ENCODE peak calls at places on chromosomes 4 and X, in five cellular contexts. One of them, this sample, is unnamed.

GRCh38 chrX:144819406-144819805 is 427.9 kb upstream of the SPANXN1 start:
- DNase-seq in uterus: no peak
- DNase-seq in aorta: no peak
- DNase-seq in H9: no peak
- DNase-seq in cardiac muscle cell: no peak
- DNase-seq in this sample: no peak

GRCh38 chr4:180434131-180434895 is 1808.9 kb upstream of the TENM3 start:
- DNase-seq in uterus: no peak
- DNase-seq in aorta: no peak
- DNase-seq in H9: no peak
- DNase-seq in cardiac muscle cell: no peak
- DNase-seq in this sample: no peak

GRCh38 chr4:5435823-5436222 is 272.5 kb downstream of the EVC2 start:
- DNase-seq in uterus: no peak
- DNase-seq in aorta: no peak
- DNase-seq in H9: no peak
- DNase-seq in cardiac muscle cell: no peak
- DNase-seq in this sample: no peak

GRCh38 chrX:66043584-66043983 is 3.7 kb upstream of the VSIG4 start:
- DNase-seq in uterus: no peak
- DNase-seq in aorta: no peak
- DNase-seq in H9: no peak
- DNase-seq in cardiac muscle cell: no peak
- DNase-seq in this sample: no peak

GRCh38 chrX:41240504-41240903 is 93.5 kb upstream of the DDX3X start:
- DNase-seq in uterus: no peak
- DNase-seq in aorta: no peak
- DNase-seq in H9: no peak
- DNase-seq in cardiac muscle cell: no peak
- DNase-seq in this sample: no peak

GRCh38 chrX:54178100-54178940 is 4.7 kb downstream of the FAM120C start:
- DNase-seq in uterus: no peak
- DNase-seq in aorta: no peak
- DNase-seq in H9: no peak
- DNase-seq in cardiac muscle cell: no peak
- DNase-seq in this sample: no peak

GRCh38 chr4:73485596-73485995 is 4.1 kb downstream of the AFM start:
- DNase-seq in uterus: no peak
- DNase-seq in aorta: no peak
- DNase-seq in H9: no peak
- DNase-seq in cardiac muscle cell: no peak
- DNase-seq in this sample: no peak

GRCh38 chrX:72308566-72309296 is 3.0 kb upstream of the CITED1 start:
- DNase-seq in uterus: peak; percentile 73
- DNase-seq in aorta: peak; percentile 69
- DNase-seq in H9: peak; percentile 82
- DNase-seq in cardiac muscle cell: peak; percentile 71
- DNase-seq in this sample: peak; percentile 40

GRCh38 chrX:111460612-111461011 is 48.6 kb upstream of the DCX start:
- DNase-seq in uterus: no peak
- DNase-seq in aorta: no peak
- DNase-seq in H9: no peak
- DNase-seq in cardiac muscle cell: no peak
- DNase-seq in this sample: no peak

GRCh38 chr4:150501983-150502382 is 80.0 kb upstream of the MAB21L2 start:
- DNase-seq in uterus: no peak
- DNase-seq in aorta: no peak
- DNase-seq in H9: no peak
- DNase-seq in cardiac muscle cell: no peak
- DNase-seq in this sample: no peak

DNA sequence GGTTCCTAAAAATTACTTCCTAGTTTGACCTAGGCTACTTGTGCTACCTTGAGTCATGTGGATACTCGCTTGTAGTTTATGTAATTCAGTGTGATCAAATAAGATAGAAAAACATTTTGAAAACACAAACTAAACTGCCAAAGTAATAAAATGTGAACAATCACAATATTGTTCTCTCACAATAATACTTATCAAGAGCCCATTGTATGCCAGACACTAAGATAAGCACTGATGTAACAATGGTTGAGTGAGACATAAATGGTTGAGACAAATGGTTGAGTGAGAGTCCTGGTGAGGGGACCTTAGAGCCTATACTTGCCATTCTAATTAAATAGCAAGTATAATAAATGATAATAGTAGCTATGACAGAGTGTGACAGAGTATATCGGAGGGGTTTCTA is 41.7 kb downstream of the RFC1 start:
- DNase-seq in uterus: no peak
- DNase-seq in aorta: no peak
- DNase-seq in H9: no peak
- DNase-seq in cardiac muscle cell: no peak
- DNase-seq in this sample: no peak
- H3K4me1 ChIP-seq in uterus: no peaks in the 10 kb centered on the region
- H3K4me1 ChIP-seq in aorta: no peaks in the 10 kb centered on the region
- H3K4me1 ChIP-seq in H9: no peaks in the 10 kb centered on the region
- H3K4me1 ChIP-seq in cardiac muscle cell: no peaks in the 10 kb centered on the region
- H3K4me1 ChIP-seq in this sample: no peaks in the 10 kb centered on the region

DNA sequence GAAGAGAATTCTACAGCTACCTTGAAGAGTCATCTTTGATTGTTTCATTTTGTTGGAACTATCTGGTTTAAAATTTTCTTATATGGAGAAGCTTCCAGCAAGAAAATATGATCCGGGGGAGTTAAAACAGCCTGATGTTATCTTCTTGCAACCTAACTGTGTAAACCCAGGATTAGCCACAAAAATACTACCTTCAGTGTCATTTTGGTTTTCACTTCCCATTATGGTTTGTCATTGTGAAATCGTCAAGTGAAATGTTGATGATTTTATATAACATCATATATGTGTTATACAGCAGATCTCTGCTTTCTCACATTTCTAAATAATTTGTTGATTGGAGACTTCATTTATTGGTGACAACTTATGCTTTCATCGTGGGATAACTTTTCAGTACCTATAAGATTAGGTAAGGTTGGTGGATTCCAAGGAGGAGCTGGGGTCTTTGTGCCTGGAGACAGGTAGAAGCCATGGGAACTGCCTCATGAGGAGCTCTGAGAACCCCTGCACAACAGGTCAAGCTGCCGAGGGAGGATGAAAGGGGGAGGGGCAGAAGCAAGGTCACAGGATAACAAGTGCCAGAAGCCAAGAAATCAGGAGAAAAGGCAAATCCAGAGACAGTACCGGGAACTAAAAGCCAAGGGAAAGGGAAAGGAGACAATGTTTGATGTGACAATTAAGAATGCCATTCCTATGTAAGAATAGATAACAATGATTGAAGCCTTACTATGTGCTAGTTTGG is 7.2 kb downstream of the ARHGAP24 start:
- DNase-seq in uterus: no peak
- DNase-seq in aorta: no peak
- DNase-seq in H9: no peak
- DNase-seq in cardiac muscle cell: no peak
- DNase-seq in this sample: no peak
- H3K4me1 ChIP-seq in uterus: no peaks in the 10 kb centered on the region
- H3K4me1 ChIP-seq in aorta: no peaks in the 10 kb centered on the region
- H3K4me1 ChIP-seq in H9: no peaks in the 10 kb centered on the region
- H3K4me1 ChIP-seq in cardiac muscle cell: no peaks in the 10 kb centered on the region
- H3K4me1 ChIP-seq in this sample: no peaks in the 10 kb centered on the region

GRCh38 chr4:75733369-75733768 is 9.0 kb downstream of the USO1 start:
- DNase-seq in uterus: no peak
- DNase-seq in aorta: no peak
- DNase-seq in H9: no peak
- DNase-seq in cardiac muscle cell: no peak
- DNase-seq in this sample: no peak

GRCh38 chr4:75727073-75727472 is 2.7 kb downstream of the USO1 start:
- DNase-seq in uterus: no peak
- DNase-seq in aorta: no peak
- DNase-seq in H9: no peak
- DNase-seq in cardiac muscle cell: no peak
- DNase-seq in this sample: no peak

GRCh38 chr4:75726577-75726976 is 2.2 kb downstream of the USO1 start:
- DNase-seq in uterus: no peak
- DNase-seq in aorta: no peak
- DNase-seq in H9: no peak
- DNase-seq in cardiac muscle cell: no peak
- DNase-seq in this sample: no peak

GRCh38 chr4:75724867-75725724 is 719 bp downstream of the USO1 start:
- DNase-seq in uterus: peak; percentile 73
- DNase-seq in aorta: peak; percentile 86
- DNase-seq in H9: peak; percentile 73
- DNase-seq in cardiac muscle cell: peak; percentile 87
- DNase-seq in this sample: peak; percentile 74

DNA sequence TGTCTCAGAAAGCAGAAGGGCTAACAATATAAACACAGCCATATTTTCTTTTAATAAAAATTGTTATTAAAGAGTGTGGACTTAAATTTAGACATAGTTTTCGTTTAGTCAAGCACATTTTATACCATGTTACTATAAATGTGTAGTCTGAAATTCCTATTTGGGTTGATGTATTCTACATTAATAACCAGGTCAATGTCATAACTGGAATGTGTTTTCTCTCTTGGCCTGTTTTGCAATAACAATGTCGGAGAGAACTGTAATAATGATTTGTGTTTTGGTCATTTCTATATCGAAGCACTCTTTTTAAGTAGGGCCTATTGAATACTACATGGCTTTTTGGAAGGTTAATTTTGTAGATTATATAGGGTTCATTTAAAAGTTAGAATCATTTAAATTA is 5.5 kb downstream of the USO1 start:
- DNase-seq in uterus: no peak
- DNase-seq in aorta: no peak
- DNase-seq in H9: no peak
- DNase-seq in cardiac muscle cell: no peak
- DNase-seq in this sample: no peak
- H3K4me1 ChIP-seq in uterus: peaks cover 6% of the 10 kb centered on the region
- H3K4me1 ChIP-seq in aorta: peaks cover 1% of the 10 kb centered on the region
- H3K4me1 ChIP-seq in H9: peaks cover 4% of the 10 kb centered on the region
- H3K4me1 ChIP-seq in cardiac muscle cell: peaks cover 19% of the 10 kb centered on the region
- H3K4me1 ChIP-seq in this sample: peaks cover 16% of the 10 kb centered on the region

GRCh38 chr4:168633071-168633470 is 136.2 kb downstream of the PALLD start:
- DNase-seq in uterus: no peak
- DNase-seq in aorta: no peak
- DNase-seq in H9: no peak
- DNase-seq in cardiac muscle cell: no peak
- DNase-seq in this sample: no peak
- H3K4me1 ChIP-seq in uterus: peaks cover 10% of the 10 kb centered on the region
- H3K4me1 ChIP-seq in aorta: peaks cover 1% of the 10 kb centered on the region
- H3K4me1 ChIP-seq in H9: peaks cover 2% of the 10 kb centered on the region
- H3K4me1 ChIP-seq in cardiac muscle cell: peaks cover 40% of the 10 kb centered on the region
- H3K4me1 ChIP-seq in this sample: no peaks in the 10 kb centered on the region

DNA sequence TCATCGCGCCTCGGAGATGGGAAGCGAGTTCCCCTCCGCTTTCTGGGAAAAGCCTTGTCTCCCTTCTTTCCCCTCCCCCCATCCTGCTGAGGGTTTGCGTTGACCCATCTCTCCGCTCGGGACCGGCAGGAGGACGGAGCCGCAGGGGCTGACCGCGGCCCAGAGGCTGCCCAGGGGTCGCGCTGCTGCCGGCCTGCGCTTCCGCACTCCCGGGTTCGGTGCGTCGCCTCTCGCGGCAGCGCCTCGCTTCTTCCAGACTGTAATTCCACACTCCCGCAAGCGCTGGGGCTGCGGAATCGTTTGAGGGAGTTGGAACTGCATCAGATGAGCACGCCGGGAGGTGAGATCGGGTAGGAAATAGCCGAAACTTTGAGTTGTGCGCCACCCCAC is 88.3 kb downstream of the BCOR start:
- DNase-seq in uterus: no peak
- DNase-seq in aorta: no peak
- DNase-seq in H9: peak; percentile 60
- DNase-seq in cardiac muscle cell: peak; percentile 65
- DNase-seq in this sample: no peak
- H3K4me1 ChIP-seq in uterus: no peaks in the 10 kb centered on the region
- H3K4me1 ChIP-seq in aorta: no peaks in the 10 kb centered on the region
- H3K4me1 ChIP-seq in H9: no peaks in the 10 kb centered on the region
- H3K4me1 ChIP-seq in cardiac muscle cell: peaks cover 13% of the 10 kb centered on the region
- H3K4me1 ChIP-seq in this sample: peaks cover 63% of the 10 kb centered on the region

DNA sequence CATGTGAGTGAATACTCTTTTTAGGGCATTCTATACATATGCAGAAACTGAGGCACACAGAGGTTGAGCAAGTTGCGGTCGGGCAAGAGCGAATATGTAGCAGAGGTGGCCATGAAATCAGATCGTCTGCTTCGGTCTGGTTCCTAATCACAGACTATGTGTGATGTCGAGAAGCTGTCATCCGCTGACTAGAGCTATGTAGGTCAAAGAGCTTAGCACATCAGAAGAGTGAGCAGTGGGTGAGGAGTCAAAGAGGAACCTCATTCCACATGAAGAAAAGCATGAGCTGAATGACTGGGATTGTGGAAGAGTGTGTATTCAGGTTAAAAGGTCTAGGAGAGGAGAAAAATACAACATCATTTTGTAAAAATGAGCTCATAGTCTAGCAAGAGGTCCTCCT is 19.0 kb downstream of the GAB3 start:
- DNase-seq in uterus: no peak
- DNase-seq in aorta: no peak
- DNase-seq in H9: no peak
- DNase-seq in cardiac muscle cell: no peak
- DNase-seq in this sample: no peak
- H3K4me1 ChIP-seq in uterus: peaks cover 4% of the 10 kb centered on the region
- H3K4me1 ChIP-seq in aorta: peaks cover 5% of the 10 kb centered on the region
- H3K4me1 ChIP-seq in H9: peaks cover 2% of the 10 kb centered on the region
- H3K4me1 ChIP-seq in cardiac muscle cell: no peaks in the 10 kb centered on the region
- H3K4me1 ChIP-seq in this sample: no peaks in the 10 kb centered on the region